ENCODE peak calls at places on chromosomes 13 and 19, in eight cellular contexts. L is Calu3; P is dorsolateral prefrontal cortex; E is GM06990; N is activated CD8-positive, alpha-beta T cell treated with anti-CD3 and anti-CD28 coated beads for 36 hours; S is natural killer cell; B is transverse colon; M is fibroblast of lung. Q is an unnamed sample.

GRCh38 chr13:51549050-51549449 is 35.2 kb upstream of the WDFY2 start:
- DNase-seq in L (peak; percentile 44), P (no peak), E (peak; percentile 37), N (peak; percentile 22), S (no peak), B (no peak), M (no peak), Q (no peak)

GRCh38 chr13:114135731-114136171 is 3.3 kb upstream of the RASA3 start:
- DNase-seq in L (no peak), P (no peak), E (no peak), N (no peak), S (no peak), B (no peak), M (no peak), Q (no peak)

GRCh38 chr19:6412111-6412999 is 12.3 kb downstream of the KHSRP start:
- DNase-seq in L (peak; percentile 48), P (no peak), E (no peak), N (peak; percentile 71), S (no peak), B (peak; percentile 71), M (peak; percentile 9), Q (peak; percentile 55)

GRCh38 chr13:76723551-76724232 is 162.5 kb downstream of the KCTD12 start:
- DNase-seq in L (no peak), P (no peak), E (no peak), N (peak; percentile 17), S (no peak), B (peak; percentile 11), M (peak; percentile 58), Q (peak; percentile 17)

GRCh38 chr13:43355774-43356173 is 332.4 kb downstream of the DNAJC15 start:
- DNase-seq in L (no peak), P (no peak), E (no peak), N (no peak), S (no peak), B (no peak), M (no peak), Q (no peak)

GRCh38 chr13:26061947-26062346 is 10.1 kb upstream of the SHISA2 start:
- DNase-seq in L (no peak), P (no peak), E (no peak), N (no peak), S (no peak), B (no peak), M (peak; percentile 68), Q (no peak)

GRCh38 chr19:19463348-19464117 is 51.8 kb downstream of the TSSK6 start:
- DNase-seq in L (no peak), P (no peak), E (no peak), N (no peak), S (no peak), B (no peak), M (peak; percentile 82), Q (no peak)

GRCh38 chr13:62704795-62705329 is 1289.2 kb upstream of the PCDH20 start:
- DNase-seq in L (no peak), P (no peak), E (no peak), N (no peak), S (no peak), B (no peak), M (no peak), Q (no peak)

GRCh38 chr19:36152061-36152885 is at the start of gene COX7A1:
- DNase-seq in L (no peak), P (peak; percentile 35), E (no peak), N (no peak), S (no peak), B (peak; percentile 45), M (peak; percentile 42), Q (no peak)

GRCh38 chr13:23865898-23866297 is 23.3 kb downstream of the MIPEP start:
- DNase-seq in L (no peak), P (no peak), E (no peak), N (no peak), S (no peak), B (no peak), M (no peak), Q (no peak)

GRCh38 chr19:28482221-28482620 is 730.7 kb downstream of the UQCRFS1 start:
- DNase-seq in L (no peak), P (no peak), E (no peak), N (no peak), S (no peak), B (no peak), M (no peak), Q (no peak)

GRCh38 chr19:11208526-11209471 is 11.5 kb upstream of the KANK2 start:
- DNase-seq in L (no peak), P (no peak), E (no peak), N (no peak), S (no peak), B (no peak), M (no peak), Q (no peak)

GRCh38 chr19:48413879-48414623 is 20.6 kb downstream of the GRIN2D start:
- DNase-seq in L (no peak), P (no peak), E (no peak), N (no peak), S (no peak), B (no peak), M (no peak), Q (no peak)

GRCh38 chr13:23087884-23088283 is 92.9 kb upstream of the SGCG start:
- DNase-seq in L (peak; percentile 32), P (no peak), E (no peak), N (peak; percentile 39), S (no peak), B (no peak), M (peak; percentile 31), Q (peak; percentile 20)

DNA sequence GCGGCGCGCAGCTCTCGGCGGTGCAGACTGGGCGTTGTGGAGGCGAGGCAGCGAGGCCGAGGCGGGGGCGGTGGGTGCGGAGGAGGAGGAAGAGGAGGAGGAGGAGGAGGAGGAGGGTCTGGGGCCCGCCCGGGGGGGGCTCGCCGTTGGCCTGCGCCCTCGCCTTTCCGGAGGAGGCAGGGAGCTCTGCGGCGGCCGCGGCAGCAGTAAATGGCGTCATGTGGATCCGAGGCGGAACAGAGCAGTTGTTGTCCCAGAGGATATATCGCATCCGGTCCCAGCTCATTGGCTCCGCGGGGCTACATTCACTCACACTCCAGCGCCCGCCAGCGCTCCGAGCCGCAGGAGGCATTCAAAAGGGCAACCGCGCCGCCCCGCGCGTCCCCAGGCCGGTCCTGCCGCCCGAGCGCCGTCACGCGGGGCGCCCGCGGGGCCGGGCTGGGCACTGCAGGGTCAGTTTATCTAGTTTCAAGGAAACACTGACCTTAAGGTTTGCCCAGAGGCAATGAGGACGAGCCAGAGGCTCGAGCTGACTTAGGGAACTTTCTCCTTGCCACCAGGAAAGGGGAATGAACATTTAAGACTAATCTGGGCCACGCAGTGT is at the start of gene SPRY2:
- DNase-seq in L (peak; percentile 75), P (peak; percentile 96), E (peak; percentile 64), N (peak; percentile 66), S (peak; percentile 38), B (peak; percentile 94), M (peak; percentile 98), Q (peak; percentile 82)
- TF ChIP-seq CTCF in L (no peak), P (peak; percentile 46), E (no peak), N (no peak), S (no peak), B (peak; percentile 16), M (no peak), Q (no peak)

DNA sequence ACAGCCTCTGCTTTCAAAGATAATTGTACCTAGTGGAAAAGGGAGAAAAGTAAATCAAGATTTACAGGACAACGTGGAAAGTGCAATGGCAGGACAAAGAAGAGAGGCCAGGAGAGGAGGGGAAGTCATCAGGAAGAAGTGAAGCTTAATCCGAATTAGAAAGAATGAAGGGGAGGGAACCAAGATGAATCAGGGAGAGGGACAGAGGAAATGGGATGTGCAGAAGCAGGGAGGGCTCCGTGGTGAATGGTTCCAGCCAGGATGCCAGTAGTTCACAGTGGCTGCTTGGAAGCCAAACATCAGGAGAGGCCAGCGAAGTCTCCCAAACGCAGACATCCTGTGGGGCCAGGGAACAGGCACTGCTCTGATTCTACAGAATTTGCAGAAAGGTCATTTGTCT is 144.4 kb downstream of the LIG4 start:
- DNase-seq in L (no peak), P (no peak), E (no peak), N (no peak), S (no peak), B (no peak), M (no peak), Q (no peak)
- TF ChIP-seq CTCF in L (no peak), P (no peak), E (no peak), N (no peak), S (no peak), B (no peak), M (no peak), Q (no peak)

GRCh38 chr13:27619093-27619705 is 1.1 kb downstream of the LNX2 start:
- DNase-seq in L (no peak), P (no peak), E (no peak), N (no peak), S (no peak), B (no peak), M (peak; percentile 63), Q (no peak)

GRCh38 chr13:27621116-27621365 is 651 bp upstream of the POLR1D start:
- DNase-seq in L (no peak), P (no peak), E (no peak), N (no peak), S (no peak), B (no peak), M (no peak), Q (no peak)

GRCh38 chr13:27620377-27621115 is at the start of gene LNX2:
- DNase-seq in L (peak; percentile 95), P (peak; percentile 98), E (peak; percentile 97), N (peak; percentile 98), S (peak; percentile 98), B (peak; percentile 99), M (peak; percentile 95), Q (peak; percentile 98)

GRCh38 chr13:27621366-27622101 is at the start of gene POLR1D:
- DNase-seq in L (peak; percentile 88), P (peak; percentile 53), E (peak; percentile 91), N (peak; percentile 92), S (peak; percentile 82), B (peak; percentile 89), M (peak; percentile 68), Q (peak; percentile 83)

DNA sequence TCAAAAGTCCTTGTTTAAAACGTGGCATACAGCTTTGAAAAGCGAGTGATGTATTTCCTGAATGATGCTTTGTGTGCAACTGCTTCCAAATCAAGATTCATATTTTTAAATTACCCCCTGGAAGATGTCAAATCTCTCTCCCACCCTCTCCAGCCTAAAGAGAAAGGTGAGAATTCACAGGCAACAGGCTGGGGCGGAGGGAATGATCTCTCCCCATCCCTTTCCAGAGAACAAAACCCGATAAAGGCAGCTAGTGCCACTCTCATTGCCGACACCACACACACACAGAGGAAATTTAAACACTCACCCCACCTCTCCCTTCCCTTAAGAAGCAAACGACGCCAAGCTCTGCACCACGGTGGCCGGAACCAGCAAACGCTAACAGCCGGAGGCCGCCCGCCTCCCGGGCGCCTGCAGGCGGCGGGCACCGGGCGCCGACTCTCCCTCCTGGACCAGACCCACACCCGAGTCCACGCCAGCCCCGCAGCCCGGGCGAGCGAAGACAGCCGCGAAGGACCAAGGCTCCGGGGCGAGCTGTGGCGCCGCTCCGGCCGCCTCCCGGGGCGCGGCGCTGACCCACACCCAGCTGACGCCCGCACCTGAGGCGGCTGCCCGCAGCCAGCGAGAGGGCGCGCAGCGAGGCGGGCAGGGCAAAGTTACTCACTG is 485 bp downstream of the LNX2 start:
- DNase-seq in L (peak; percentile 34), P (no peak), E (no peak), N (peak; percentile 52), S (no peak), B (peak; percentile 57), M (peak; percentile 29), Q (peak; percentile 50)
- TF ChIP-seq CTCF in L (peak; percentile 15), P (peak; percentile 39), E (no peak), N (peak; percentile 42), S (no peak), B (peak; percentile 34), M (peak; percentile 8), Q (peak; percentile 27)

DNA sequence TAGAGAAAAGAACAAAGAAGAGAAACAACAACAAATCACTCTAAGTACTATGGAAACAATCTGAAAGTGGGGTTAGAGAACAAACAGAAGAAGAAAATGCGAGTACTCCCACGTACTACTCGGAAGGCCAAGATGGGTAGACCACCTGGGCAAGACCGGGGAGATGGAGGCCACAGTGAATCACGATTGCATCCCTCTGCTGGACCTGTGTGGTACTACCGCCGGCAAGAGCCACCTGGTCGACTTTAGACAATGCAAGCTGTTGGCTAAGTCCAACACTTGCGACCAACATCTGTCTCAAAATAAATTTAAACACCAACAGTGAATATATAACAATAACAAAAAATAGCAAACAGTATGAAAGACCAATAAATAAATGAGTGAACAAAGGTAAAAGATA is 45.5 kb upstream of the ZNF91 start:
- DNase-seq in L (peak; percentile 11), P (no peak), E (peak; percentile 5), N (peak; percentile 37), S (no peak), B (no peak), M (no peak), Q (peak; percentile 20)
- TF ChIP-seq CTCF in L (peak; percentile 54), P (peak; percentile 24), E (no peak), N (peak; percentile 60), S (no peak), B (peak; percentile 30), M (peak; percentile 26), Q (peak; percentile 61)

Q was measured in DND-41.